ENCODE peak calls at places on chromosomes 5 and 9, in four cellular contexts. J is WTC11, D is HepG2, T is K562. X is an unnamed sample.

GRCh38 chr9:22030101-22030598 is 21.0 kb upstream of the CDKN2B start:
- DNase-seq in T (no peak), D (peak; percentile 54), J (no peak), X (no peak)

GRCh38 chr5:143923634-143924265 is 111.8 kb downstream of the HMHB1 start:
- DNase-seq in D (no peak), T (no peak), J (no peak), X (no peak)

GRCh38 chr9:87250205-87250604 is 247.5 kb upstream of the DAPK1 start:
- DNase-seq in J (no peak), T (no peak), D (no peak), X (no peak)

GRCh38 chr9:15618540-15619331 is 65.9 kb downstream of the CCDC171 start:
- DNase-seq in D (no peak), J (no peak), T (no peak), X (no peak)

GRCh38 chr9:115042781-115043509 is 75.0 kb downstream of the TNC start:
- DNase-seq in J (no peak), T (no peak), D (no peak), X (no peak)

GRCh38 chr5:1005904-1006655 is 2.5 kb upstream of the NKD2 start:
- DNase-seq in T (no peak), D (no peak), J (peak; percentile 6), X (no peak)

GRCh38 chr9:14270358-14271077 is 43.4 kb downstream of the NFIB start:
- DNase-seq in T (no peak), J (no peak), D (no peak), X (no peak)

GRCh38 chr9:134422701-134423100 is 96.4 kb downstream of the RXRA start:
- DNase-seq in J (no peak), D (no peak), T (no peak), X (no peak)

GRCh38 chr5:140710899-140711552 is 10.8 kb downstream of the ZMAT2 start:
- DNase-seq in T (peak; percentile 82), J (peak; percentile 77), D (peak; percentile 98), X (peak; percentile 73)

GRCh38 chr5:174732040-174733020 is 7.9 kb downstream of the MSX2 start:
- DNase-seq in T (no peak), D (no peak), J (no peak), X (no peak)

GRCh38 chr5:139878093-139878492 is 82.5 kb downstream of the PSD2 start:
- DNase-seq in D (no peak), J (no peak), T (peak; percentile 68), X (no peak)

GRCh38 chr9:76926324-76926731 is 20.4 kb upstream of the PRUNE2 start:
- DNase-seq in D (no peak), T (no peak), J (no peak), X (no peak)

GRCh38 chr5:167644619-167645018 is 646.8 kb upstream of the WWC1 start:
- DNase-seq in D (no peak), T (no peak), J (no peak), X (no peak)

GRCh38 chr5:114411380-114411931 is 49.6 kb downstream of the KCNN2 start:
- DNase-seq in D (no peak), T (no peak), J (no peak), X (no peak)

DNA sequence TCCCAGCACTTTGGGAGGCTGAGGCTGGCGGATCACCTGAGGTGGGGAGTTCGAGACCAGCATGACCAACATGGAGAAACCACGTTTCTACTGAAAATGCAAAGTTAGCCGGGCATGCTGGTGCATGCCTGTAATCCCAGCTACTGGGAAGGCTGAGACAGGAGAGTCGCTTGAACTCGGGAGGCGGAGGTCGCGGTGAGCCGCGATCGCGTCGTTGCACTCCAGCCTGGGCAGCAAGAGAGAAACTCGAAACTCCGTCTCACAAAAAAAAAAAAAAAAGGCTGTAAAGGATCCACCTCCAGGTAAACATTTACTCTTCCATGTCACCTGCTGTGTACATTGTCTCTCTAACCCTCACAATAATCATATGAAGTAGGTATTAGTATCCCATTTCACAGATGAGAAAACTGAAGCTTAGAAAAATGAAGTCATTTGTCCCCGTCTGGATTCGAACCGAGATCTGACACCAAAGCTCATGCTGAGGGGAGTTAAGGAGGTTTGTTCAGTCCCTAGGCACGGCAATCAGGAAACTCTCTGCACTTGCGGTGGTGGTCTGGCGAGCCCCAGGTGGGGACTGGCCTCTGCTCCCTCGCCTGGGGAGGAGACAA is 494 bp upstream of the DOCK2 start:
- DNase-seq in T (no peak), J (no peak), D (no peak), X (no peak)
- TF ChIP-seq ELF4 in T (no peak), J (no peak), D (no peak), X (no peak)

GRCh38 chr5:116502097-116502496 is 72.5 kb downstream of the SEMA6A start:
- DNase-seq in J (no peak), T (no peak), D (no peak), X (no peak)

GRCh38 chr5:116498478-116498877 is 76.1 kb downstream of the SEMA6A start:
- DNase-seq in D (no peak), J (no peak), T (no peak), X (peak; percentile 43)

GRCh38 chr5:116495786-116496185 is 78.8 kb downstream of the SEMA6A start:
- DNase-seq in D (no peak), T (no peak), J (no peak), X (no peak)

GRCh38 chr5:116494784-116495480 is 79.7 kb downstream of the SEMA6A start:
- DNase-seq in T (no peak), J (no peak), D (peak; percentile 22), X (no peak)

GRCh38 chr5:116497648-116498047 is 77.0 kb downstream of the SEMA6A start:
- DNase-seq in D (no peak), J (no peak), T (no peak), X (no peak)
- TF ChIP-seq ELF4 in D (no peak), J (no peak), T (no peak), X (no peak)

DNA sequence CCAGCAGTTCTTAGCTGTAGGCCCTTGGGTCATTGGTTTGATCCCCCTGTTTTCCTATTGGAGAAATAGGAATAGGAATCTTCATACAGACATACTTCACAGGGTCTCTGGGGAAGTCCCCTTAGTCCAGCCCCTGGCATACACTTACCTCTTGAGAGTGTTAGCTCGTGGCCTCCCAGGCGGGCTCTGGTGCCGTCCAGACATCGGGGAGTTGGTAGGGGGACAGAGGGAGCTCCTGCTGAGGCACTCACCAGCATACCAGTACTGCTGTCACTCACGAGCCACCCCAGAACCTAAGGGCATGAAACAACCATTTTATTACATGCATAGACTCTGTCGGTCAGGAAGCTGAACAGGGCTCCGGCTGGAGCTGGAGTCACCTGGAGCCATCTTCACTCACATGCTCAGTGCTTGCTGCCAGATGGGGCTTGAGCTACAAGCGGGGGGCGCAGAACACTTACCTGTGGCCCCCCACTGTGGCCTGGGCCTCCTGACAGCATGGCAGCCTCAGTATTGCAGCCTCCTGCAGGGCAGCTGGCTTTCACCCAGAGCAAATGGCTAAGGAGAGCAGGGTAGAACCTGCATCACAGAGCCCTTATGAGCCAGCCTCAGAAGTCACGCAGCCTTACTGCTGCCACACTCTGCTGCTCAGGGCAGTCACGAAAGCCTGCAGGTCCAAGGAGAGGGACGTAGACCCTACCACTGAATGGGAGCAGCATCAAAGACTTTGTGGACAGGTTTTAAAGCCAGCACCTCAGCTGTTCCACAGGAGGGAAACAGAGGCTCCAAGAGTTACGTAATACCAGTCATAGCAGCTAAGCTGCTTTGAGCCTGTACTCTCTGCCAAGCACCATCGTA is 58.3 kb upstream of the ANGPTL2 start:
- DNase-seq in J (peak; percentile 5), T (no peak), D (no peak), X (no peak)
- TF ChIP-seq ELF4 in J (no peak), T (no peak), D (no peak), X (no peak)

GRCh38 chr5:172450861-172451695 is 3.2 kb downstream of the SH3PXD2B start:
- DNase-seq in J (peak; percentile 71), D (no peak), T (peak; percentile 65), X (peak; percentile 72)
- TF ChIP-seq ELF4 in J (no peak), D (no peak), T (no peak), X (no peak)

DNA sequence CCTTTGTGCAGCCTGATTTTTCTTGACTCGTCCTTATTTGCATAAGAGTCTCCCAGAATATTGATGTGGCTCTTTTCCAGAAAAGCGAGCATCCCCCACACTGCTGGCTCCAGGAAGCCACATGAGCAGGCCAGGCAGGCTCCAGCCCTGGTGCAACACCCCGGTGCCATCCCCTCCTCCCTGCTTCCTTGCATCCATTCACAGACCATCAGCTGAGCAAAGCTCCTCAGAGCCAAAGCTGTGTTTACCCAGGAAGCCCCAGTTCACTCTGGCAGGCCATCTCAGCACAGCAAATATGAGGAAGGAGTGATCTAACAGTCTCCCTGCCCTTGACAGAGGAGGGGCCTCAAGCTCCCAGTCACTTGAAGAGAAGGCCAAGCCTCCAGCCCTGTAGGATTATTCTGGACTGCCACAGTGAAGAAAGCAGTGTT is 34.4 kb downstream of the INSYN2B start:
- DNase-seq in D (no peak), J (peak; percentile 16), T (no peak), X (no peak)
- TF ChIP-seq ELF4 in D (no peak), J (no peak), T (no peak), X (no peak)

GRCh38 chr5:74660146-74660545 is 19.6 kb upstream of the ENC1 start:
- DNase-seq in T (no peak), D (no peak), J (no peak), X (no peak)
- TF ChIP-seq ELF4 in T (no peak), D (no peak), J (no peak), X (no peak)

DNA sequence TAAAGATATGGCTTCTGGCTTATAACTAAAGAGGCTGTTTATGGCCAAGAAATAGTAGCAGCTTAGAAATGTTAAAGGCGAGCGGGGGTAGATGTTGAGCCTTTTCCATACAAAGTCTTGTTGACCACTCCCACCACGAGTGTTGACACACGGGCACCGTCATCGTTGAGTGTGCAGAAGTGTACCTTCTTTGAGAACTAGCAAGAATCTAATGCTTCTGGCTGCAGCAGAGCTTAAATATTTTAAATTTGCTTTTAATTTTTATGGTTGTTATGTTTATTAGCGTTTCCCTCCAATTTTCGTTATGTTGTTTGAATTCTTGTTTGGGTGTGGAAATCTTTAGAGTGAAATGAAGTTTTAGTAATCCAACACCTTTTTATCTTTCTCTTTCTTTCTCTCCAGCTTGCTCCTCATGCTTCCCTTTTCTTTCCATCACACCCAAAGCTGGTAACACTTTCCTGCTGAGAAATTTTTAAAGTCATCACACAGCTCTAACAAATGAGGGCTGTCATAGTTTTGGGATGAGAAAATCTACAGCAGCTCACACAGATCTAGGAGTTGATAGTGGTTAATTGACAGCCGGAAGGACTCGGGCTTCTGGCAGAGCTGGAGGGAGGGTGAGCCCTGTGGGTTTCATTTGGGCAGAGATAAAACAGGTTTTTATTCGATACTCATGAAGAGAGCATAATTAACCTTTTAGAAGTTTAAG is 120.1 kb upstream of the ZNF608 start:
- DNase-seq in D (no peak), J (no peak), T (no peak), X (no peak)
- TF ChIP-seq ELF4 in D (no peak), J (no peak), T (no peak), X (no peak)

GRCh38 chr5:95973793-95974325 is 12.2 kb upstream of the ELL2 start:
- DNase-seq in T (peak; percentile 62), J (no peak), D (no peak), X (no peak)

GRCh38 chr5:95975703-95976102 is 14.1 kb upstream of the ELL2 start:
- DNase-seq in J (no peak), D (no peak), T (no peak), X (no peak)

GRCh38 chr5:95972196-95972595 is 10.5 kb upstream of the ELL2 start:
- DNase-seq in D (no peak), J (no peak), T (no peak), X (no peak)

DNA sequence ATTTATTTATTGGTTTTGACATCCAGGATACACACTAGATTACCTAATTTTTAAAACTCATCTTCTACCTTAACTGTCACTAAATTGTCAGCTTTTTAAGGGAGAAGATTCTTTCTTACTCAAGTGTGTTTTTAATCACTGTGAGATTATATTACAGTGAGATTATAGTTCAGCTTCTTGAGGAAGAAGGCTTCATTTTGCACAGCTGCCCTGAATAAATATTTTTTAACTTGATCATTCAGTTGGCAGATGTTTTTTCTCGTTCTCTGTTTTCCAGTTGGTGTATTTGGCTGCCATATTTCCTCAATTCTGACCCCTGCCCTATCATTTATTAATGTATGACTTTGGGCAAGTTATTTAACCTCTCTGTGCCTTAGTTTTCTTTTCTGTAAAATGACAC is 15.0 kb upstream of the ELL2 start:
- DNase-seq in T (no peak), J (no peak), D (no peak), X (no peak)
- TF ChIP-seq ELF4 in T (no peak), J (no peak), D (no peak), X (no peak)

X was measured in HEK293T.